ENCODE peak calls at places on chromosomes 12 and 14, in eight cellular contexts. X is sigmoid colon, C is fibroblast of mammary gland, J is cardiac muscle cell, R is BE2C, N is GM13977, Y is neural progenitor cell, I is left ventricle myocardium inferior. V is an unnamed sample.

GRCh38 chr12:108701779-108702435 is 29.4 kb downstream of the CORO1C start:
- DNase-seq in R (no peak), J (peak), C (peak), X (no peak), Y (no peak), N (no peak), I (no peak), V (no peak)

GRCh38 chr12:47207829-47208248 is 128.1 kb upstream of the AMIGO2 start:
- DNase-seq in X (no peak), J (no peak), C (no peak), Y (no peak), I (no peak), R (no peak), N (peak), V (no peak)

GRCh38 chr14:99707921-99708320 is 23.8 kb downstream of the CYP46A1 start:
- DNase-seq in N (no peak), R (no peak), I (no peak), Y (no peak), C (no peak), X (no peak), J (no peak), V (no peak)

GRCh38 chr12:29673346-29673745 is 110.4 kb downstream of the TMTC1 start:
- DNase-seq in N (no peak), I (no peak), R (no peak), X (no peak), J (no peak), Y (no peak), C (peak), V (no peak)

GRCh38 chr14:95875831-95876768 is 532 bp upstream of the TUNAR start:
- DNase-seq in C (no peak), R (no peak), N (peak), I (no peak), Y (peak), J (peak), X (no peak), V (no peak)

GRCh38 chr14:92680781-92681650 is 67.4 kb downstream of the LGMN start:
- DNase-seq in X (peak), N (peak), Y (peak), J (peak), C (peak), R (peak), I (peak), V (peak)

GRCh38 chr14:104602315-104602932 is 2.1 kb downstream of the TMEM179 start:
- DNase-seq in C (no peak), J (no peak), X (peak), N (no peak), R (no peak), Y (no peak), I (no peak), V (no peak)

GRCh38 chr14:94172545-94172944 is 1.6 kb upstream of the PPP4R4 start:
- DNase-seq in I (no peak), N (no peak), Y (no peak), J (no peak), X (no peak), C (no peak), R (no peak), V (no peak)

GRCh38 chr12:55705802-55706402 is 1.8 kb downstream of the ITGA7 start:
- DNase-seq in X (no peak), N (peak), R (no peak), Y (peak), J (no peak), C (no peak), I (no peak), V (peak)

GRCh38 chr12:20451759-20452158 is 83.4 kb downstream of the PDE3A start:
- DNase-seq in C (peak), J (no peak), R (no peak), I (no peak), X (no peak), N (no peak), Y (no peak), V (no peak)

GRCh38 chr12:98424726-98425401 is 90.5 kb upstream of the TMPO start:
- DNase-seq in I (peak), Y (peak), R (peak), C (peak), J (peak), N (peak), X (no peak), V (peak)

GRCh38 chr14:29028973-29029582 is 262.5 kb downstream of the FOXG1 start:
- DNase-seq in N (no peak), R (no peak), C (no peak), I (no peak), X (no peak), Y (peak), J (no peak), V (peak)

GRCh38 chr12:109875572-109876131 is 4.7 kb downstream of the GLTP start:
- DNase-seq in J (no peak), R (no peak), X (no peak), C (no peak), Y (no peak), N (peak), I (no peak), V (peak)

GRCh38 chr14:75208843-75209242 is 32.4 kb upstream of the TMED10 start:
- DNase-seq in N (no peak), J (no peak), Y (no peak), I (no peak), R (no peak), X (no peak), C (no peak), V (no peak)

GRCh38 chr14:105498430-105499255 is 7.6 kb downstream of the TEDC1 start:
- DNase-seq in R (peak), X (peak), I (no peak), J (no peak), N (no peak), Y (no peak), C (no peak), V (no peak)

GRCh38 chr12:69238589-69239285 is 632 bp upstream of the CPSF6 start:
- DNase-seq in R (no peak), C (no peak), Y (no peak), X (no peak), I (no peak), N (no peak), J (no peak), V (no peak)

GRCh38 chr12:46024099-46024498 is 33.7 kb upstream of the SCAF11 start:
- DNase-seq in N (no peak), J (no peak), I (no peak), R (no peak), Y (no peak), C (no peak), X (no peak), V (no peak)
- TF ChIP-seq CTCF in N (no peak), J (no peak), I (no peak), R (no peak), Y (no peak), C (no peak), X (no peak), V (no peak)

DNA sequence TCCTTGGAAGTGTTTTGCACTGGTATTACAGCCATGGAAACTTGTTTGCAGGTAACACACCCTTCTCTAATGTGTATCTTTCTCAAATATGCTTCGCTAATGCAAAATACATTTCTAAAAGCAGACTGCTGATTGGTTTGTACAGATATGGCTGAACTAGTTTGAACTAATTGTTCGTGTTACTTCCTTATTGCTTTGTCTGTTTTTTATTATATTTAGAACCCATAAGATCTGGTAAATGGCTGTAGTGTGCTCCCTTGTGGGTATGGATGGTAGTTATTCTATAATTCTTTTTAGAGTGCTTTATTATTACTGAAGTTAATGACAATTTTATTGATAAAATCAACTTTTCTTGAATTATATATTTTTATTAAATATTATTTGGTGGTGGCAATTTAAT is 53.0 kb downstream of the ATF7IP start:
- DNase-seq in Y (no peak), I (no peak), N (no peak), X (no peak), J (no peak), R (no peak), C (peak), V (no peak)
- TF ChIP-seq CTCF in Y (peak), I (peak), N (no peak), X (peak), J (peak), R (peak), C (peak), V (peak)

GRCh38 chr14:103186894-103187586 is 63.8 kb downstream of the TNFAIP2 start:
- DNase-seq in X (peak), Y (peak), N (no peak), R (no peak), C (no peak), J (no peak), I (no peak), V (peak)

GRCh38 chr14:103187911-103188310 is 64.7 kb downstream of the TNFAIP2 start:
- DNase-seq in C (no peak), R (no peak), X (no peak), N (no peak), Y (no peak), J (no peak), I (no peak), V (no peak)

GRCh38 chr14:103189481-103190470 is 66.5 kb downstream of the TNFAIP2 start:
- DNase-seq in Y (peak), J (no peak), I (no peak), N (no peak), X (peak), C (no peak), R (no peak), V (no peak)

GRCh38 chr14:103190731-103191130 is 67.5 kb downstream of the TNFAIP2 start:
- DNase-seq in J (no peak), R (no peak), X (peak), I (no peak), N (no peak), Y (no peak), C (no peak), V (no peak)

DNA sequence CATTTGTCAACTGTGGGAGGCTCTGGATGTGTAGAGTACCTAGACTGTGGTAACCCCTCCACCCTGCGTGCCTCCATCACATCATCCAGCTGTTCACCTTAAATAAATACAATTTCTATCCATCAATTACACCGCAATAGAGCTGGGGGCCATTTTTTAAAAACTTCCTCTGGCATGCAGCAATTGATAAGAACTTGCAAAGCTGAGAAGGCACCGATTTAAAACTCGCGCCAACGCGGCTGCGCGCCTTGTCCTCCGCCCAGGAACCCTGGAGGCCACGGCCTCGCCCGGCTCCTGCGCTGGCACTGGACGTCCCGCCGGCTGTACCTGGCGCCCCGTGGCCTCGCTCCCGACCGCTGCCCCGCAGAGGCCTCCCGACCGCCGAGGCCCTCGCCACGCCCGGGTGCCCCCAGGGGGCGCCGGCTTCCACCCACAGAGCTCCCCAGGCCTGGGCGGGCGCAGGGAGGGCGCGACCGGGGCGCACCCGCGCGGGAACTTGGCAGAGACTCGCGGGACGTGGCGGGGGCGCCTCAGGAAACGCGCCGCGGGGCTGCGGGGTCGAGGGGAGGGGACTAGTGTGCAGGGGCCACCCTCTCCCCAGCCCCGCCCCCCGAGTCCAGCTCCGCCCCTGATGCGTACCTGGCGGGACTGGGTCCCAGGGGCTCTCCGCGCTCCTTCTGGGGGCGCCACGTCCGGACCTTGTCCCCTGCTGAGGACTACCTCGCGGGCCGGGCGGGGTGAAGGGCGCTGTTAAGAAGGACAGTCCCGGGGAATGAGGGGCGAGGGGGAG is 65.6 kb downstream of the TNFAIP2 start:
- DNase-seq in N (peak), I (peak), C (no peak), R (no peak), X (peak), J (peak), Y (peak), V (peak)
- TF ChIP-seq CTCF in N (peak), I (peak), C (no peak), R (no peak), X (no peak), J (peak), Y (peak), V (peak)

GRCh38 chr14:19902409-19902808 is 18.0 kb upstream of the OR4K5 start:
- DNase-seq in I (no peak), Y (no peak), X (no peak), C (no peak), J (no peak), N (no peak), R (no peak), V (no peak)
- TF ChIP-seq CTCF in I (no peak), Y (no peak), X (no peak), C (no peak), J (no peak), N (no peak), R (no peak), V (no peak)

GRCh38 chr14:71309756-71310155 is 402.5 kb downstream of the PCNX1 start:
- DNase-seq in X (no peak), N (no peak), R (no peak), Y (no peak), C (peak), J (no peak), I (no peak), V (no peak)
- TF ChIP-seq CTCF in X (no peak), N (no peak), R (peak), Y (peak), C (peak), J (peak), I (no peak), V (no peak)

GRCh38 chr12:2997989-2998670 is 38.9 kb downstream of the TEAD4 start:
- DNase-seq in I (no peak), J (peak), N (no peak), R (no peak), C (peak), Y (no peak), X (no peak), V (no peak)

GRCh38 chr12:2999265-2999841 is 40.2 kb downstream of the TEAD4 start:
- DNase-seq in N (no peak), Y (peak), R (no peak), J (peak), X (no peak), I (peak), C (no peak), V (no peak)

GRCh38 chr12:2998789-2999264 is 39.6 kb downstream of the TEAD4 start:
- DNase-seq in Y (peak), N (no peak), C (peak), X (no peak), J (peak), R (no peak), I (peak), V (no peak)

GRCh38 chr12:3002636-3003035 is 43.4 kb downstream of the TEAD4 start:
- DNase-seq in X (no peak), R (no peak), I (no peak), C (peak), N (no peak), J (peak), Y (no peak), V (no peak)

DNA sequence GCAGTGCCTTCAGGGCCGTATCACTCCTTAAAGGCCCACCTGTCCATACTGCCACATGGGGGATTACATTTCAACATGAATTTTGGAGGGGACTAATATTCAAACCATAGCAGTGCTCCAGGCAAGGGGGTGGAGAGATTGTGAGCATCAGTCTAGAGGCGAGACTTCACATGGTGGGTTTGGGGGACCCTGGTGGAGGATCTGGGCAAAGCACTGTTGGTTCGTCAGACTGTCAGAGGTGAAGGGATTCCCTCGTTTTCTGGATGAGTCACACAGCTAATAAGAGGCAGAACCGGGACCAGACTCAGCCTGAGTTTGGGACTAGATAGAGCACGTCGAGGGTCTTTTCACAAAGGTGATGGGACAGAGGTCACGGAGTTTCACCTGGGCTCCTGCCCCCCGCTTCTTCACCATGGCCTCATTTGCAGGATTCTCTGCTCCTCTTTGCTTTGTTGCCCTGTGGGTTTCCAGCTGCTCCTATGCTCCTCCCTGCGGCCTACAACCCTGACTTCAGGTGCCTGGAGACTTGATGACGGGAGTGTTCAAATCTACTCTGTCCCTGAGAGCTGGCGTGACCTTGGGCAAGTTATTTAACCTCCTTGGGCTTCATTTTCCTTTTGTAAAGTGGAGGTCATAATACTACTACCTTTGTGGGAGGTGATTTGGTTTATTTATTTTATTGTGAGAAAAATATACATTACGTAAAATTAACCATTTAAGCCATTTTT is 41.5 kb downstream of the TEAD4 start:
- DNase-seq in X (no peak), J (no peak), C (no peak), I (no peak), Y (peak), N (no peak), R (no peak), V (no peak)
- TF ChIP-seq CTCF in X (no peak), J (no peak), C (peak), I (no peak), Y (peak), N (no peak), R (peak), V (no peak)

GRCh38 chr12:52216807-52217206 is 16.2 kb upstream of the KRT7 start:
- DNase-seq in C (no peak), X (peak), I (no peak), Y (no peak), J (no peak), N (no peak), R (peak), V (no peak)
- TF ChIP-seq CTCF in C (no peak), X (no peak), I (no peak), Y (no peak), J (no peak), N (no peak), R (peak), V (no peak)

DNA sequence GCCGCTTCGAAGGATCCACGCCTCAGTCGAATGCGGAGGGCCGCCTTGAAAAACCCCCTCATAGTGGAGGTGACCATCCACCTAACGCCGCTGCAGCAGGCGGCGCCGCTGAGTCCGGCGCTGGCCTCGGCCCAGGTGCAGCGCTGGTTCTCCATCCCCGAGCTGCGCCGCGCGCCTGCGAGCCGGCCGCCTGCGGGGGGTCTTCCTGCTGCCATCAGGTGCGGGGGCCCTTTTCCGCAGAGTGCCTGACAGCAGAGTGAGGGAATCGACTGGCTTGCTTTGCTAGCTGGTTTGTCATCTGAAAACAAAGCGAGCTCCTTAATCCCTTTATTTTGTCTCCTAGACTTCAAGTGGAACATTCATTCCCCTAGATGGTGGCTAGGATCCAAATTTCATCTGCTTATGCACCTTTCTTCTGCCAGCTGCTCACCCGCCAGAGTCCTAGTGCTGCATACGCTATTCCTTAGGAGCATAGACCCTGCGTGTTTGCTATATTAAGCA is 10.4 kb upstream of the DNAL1 start:
- DNase-seq in I (peak), N (peak), Y (peak), X (peak), J (peak), C (peak), R (peak), V (peak)
- TF ChIP-seq CTCF in I (peak), N (peak), Y (peak), X (peak), J (peak), C (peak), R (peak), V (no peak)

DNA sequence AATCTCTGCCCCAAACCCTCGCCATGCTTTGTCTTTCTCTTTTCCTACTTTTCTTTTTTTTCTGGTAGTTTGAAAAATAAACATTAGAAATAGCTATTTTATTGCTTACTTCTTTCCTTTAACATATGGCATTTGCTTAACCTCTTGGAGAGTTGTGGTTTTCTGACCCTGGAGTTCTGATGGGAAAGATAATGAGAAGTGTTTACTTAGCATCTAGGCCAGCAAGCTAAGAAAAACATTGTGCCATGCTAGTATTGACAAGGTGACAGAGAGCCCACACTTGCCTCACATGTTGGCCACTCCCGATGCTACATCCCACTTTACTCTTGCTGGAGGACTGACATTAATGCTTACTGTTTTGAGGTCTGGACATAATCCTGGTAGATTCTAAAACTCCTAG is 886.2 kb downstream of the DIO2 start:
- DNase-seq in C (no peak), X (no peak), Y (no peak), N (no peak), I (no peak), R (no peak), J (no peak), V (no peak)
- TF ChIP-seq CTCF in C (no peak), X (no peak), Y (no peak), N (no peak), I (no peak), R (no peak), J (no peak), V (no peak)

V was measured in Calu3.